ENCODE peak calls at places on chromosomes 6 and 20, in eight cellular contexts. One of them, this sample, is unnamed. For H3K4me1, the result is how much of the 10 kb centered on the place peaks cover.

GRCh38 chr6:41887355-41887754 is 7.8 kb downstream of the USP49 start:
- DNase-seq in sigmoid colon: no peak
- DNase-seq in body of pancreas: no peak
- DNase-seq in A549: no peak
- DNase-seq in neural progenitor cell: peak
- DNase-seq in Panc1: no peak
- DNase-seq in cardiac muscle cell: no peak
- DNase-seq in mesendoderm: peak
- DNase-seq in this sample: no peak

GRCh38 chr6:3139090-3139903 is 18.0 kb downstream of the TUBB2A start:
- DNase-seq in body of pancreas: peak
- DNase-seq in A549: peak
- DNase-seq in Panc1: no peak
- DNase-seq in sigmoid colon: peak
- DNase-seq in mesendoderm: no peak
- DNase-seq in neural progenitor cell: no peak
- DNase-seq in cardiac muscle cell: no peak
- DNase-seq in this sample: peak

GRCh38 chr6:126422912-126423311 is 83.0 kb downstream of the CENPW start:
- DNase-seq in body of pancreas: no peak
- DNase-seq in neural progenitor cell: no peak
- DNase-seq in cardiac muscle cell: no peak
- DNase-seq in sigmoid colon: no peak
- DNase-seq in mesendoderm: no peak
- DNase-seq in A549: no peak
- DNase-seq in Panc1: no peak
- DNase-seq in this sample: no peak

GRCh38 chr6:111329882-111330633 is 153.0 kb downstream of the REV3L start:
- DNase-seq in sigmoid colon: no peak
- DNase-seq in body of pancreas: no peak
- DNase-seq in A549: no peak
- DNase-seq in mesendoderm: no peak
- DNase-seq in cardiac muscle cell: no peak
- DNase-seq in Panc1: no peak
- DNase-seq in neural progenitor cell: no peak
- DNase-seq in this sample: no peak

GRCh38 chr6:96301781-96302180 is 219.8 kb upstream of the UFL1 start:
- DNase-seq in Panc1: no peak
- DNase-seq in neural progenitor cell: peak
- DNase-seq in body of pancreas: peak
- DNase-seq in mesendoderm: peak
- DNase-seq in cardiac muscle cell: no peak
- DNase-seq in sigmoid colon: no peak
- DNase-seq in A549: no peak
- DNase-seq in this sample: no peak

GRCh38 chr6:11432091-11432490 is 105.5 kb upstream of the TMEM170B start:
- DNase-seq in mesendoderm: no peak
- DNase-seq in neural progenitor cell: no peak
- DNase-seq in cardiac muscle cell: no peak
- DNase-seq in Panc1: no peak
- DNase-seq in body of pancreas: no peak
- DNase-seq in A549: no peak
- DNase-seq in sigmoid colon: no peak
- DNase-seq in this sample: no peak

GRCh38 chr6:133809406-133809805 is 79.5 kb upstream of the TCF21 start:
- DNase-seq in Panc1: no peak
- DNase-seq in body of pancreas: no peak
- DNase-seq in neural progenitor cell: no peak
- DNase-seq in cardiac muscle cell: no peak
- DNase-seq in A549: no peak
- DNase-seq in mesendoderm: no peak
- DNase-seq in sigmoid colon: no peak
- DNase-seq in this sample: no peak

GRCh38 chr6:55182016-55182650 is 7.8 kb downstream of the HCRTR2 start:
- DNase-seq in body of pancreas: no peak
- DNase-seq in A549: no peak
- DNase-seq in sigmoid colon: no peak
- DNase-seq in Panc1: no peak
- DNase-seq in neural progenitor cell: no peak
- DNase-seq in cardiac muscle cell: no peak
- DNase-seq in mesendoderm: no peak
- DNase-seq in this sample: no peak

GRCh38 chr6:3848380-3848779 is 793 bp upstream of the FAM50B start:
- DNase-seq in Panc1: no peak
- DNase-seq in cardiac muscle cell: no peak
- DNase-seq in A549: no peak
- DNase-seq in body of pancreas: no peak
- DNase-seq in neural progenitor cell: no peak
- DNase-seq in mesendoderm: no peak
- DNase-seq in sigmoid colon: no peak
- DNase-seq in this sample: no peak

GRCh38 chr6:24743265-24743943 is 24.4 kb upstream of the C6orf62 start:
- DNase-seq in neural progenitor cell: no peak
- DNase-seq in cardiac muscle cell: no peak
- DNase-seq in Panc1: peak
- DNase-seq in A549: peak
- DNase-seq in mesendoderm: peak
- DNase-seq in body of pancreas: peak
- DNase-seq in sigmoid colon: no peak
- DNase-seq in this sample: no peak

GRCh38 chr6:150720774-150721233 is 121.1 kb downstream of the PLEKHG1 start:
- DNase-seq in cardiac muscle cell: no peak
- DNase-seq in A549: no peak
- DNase-seq in Panc1: no peak
- DNase-seq in sigmoid colon: no peak
- DNase-seq in body of pancreas: no peak
- DNase-seq in mesendoderm: peak
- DNase-seq in neural progenitor cell: peak
- DNase-seq in this sample: no peak

GRCh38 chr20:24668384-24668702 is 198.9 kb downstream of the SYNDIG1 start:
- DNase-seq in neural progenitor cell: no peak
- DNase-seq in Panc1: no peak
- DNase-seq in sigmoid colon: peak
- DNase-seq in A549: no peak
- DNase-seq in cardiac muscle cell: no peak
- DNase-seq in mesendoderm: no peak
- DNase-seq in body of pancreas: no peak
- DNase-seq in this sample: no peak

GRCh38 chr6:125453516-125453915 is 151.7 kb upstream of the HDDC2 start:
- DNase-seq in A549: no peak
- DNase-seq in mesendoderm: peak
- DNase-seq in body of pancreas: no peak
- DNase-seq in Panc1: no peak
- DNase-seq in sigmoid colon: no peak
- DNase-seq in neural progenitor cell: no peak
- DNase-seq in cardiac muscle cell: no peak
- DNase-seq in this sample: no peak

GRCh38 chr20:4109587-4109986 is 94.2 kb upstream of the RNF24 start:
- DNase-seq in A549: no peak
- DNase-seq in neural progenitor cell: no peak
- DNase-seq in sigmoid colon: no peak
- DNase-seq in mesendoderm: no peak
- DNase-seq in Panc1: no peak
- DNase-seq in body of pancreas: no peak
- DNase-seq in cardiac muscle cell: no peak
- DNase-seq in this sample: no peak

GRCh38 chr6:23584134-23584763 is 541.8 kb upstream of the NRSN1 start:
- DNase-seq in neural progenitor cell: no peak
- DNase-seq in cardiac muscle cell: no peak
- DNase-seq in body of pancreas: no peak
- DNase-seq in Panc1: no peak
- DNase-seq in mesendoderm: no peak
- DNase-seq in sigmoid colon: no peak
- DNase-seq in A549: no peak
- DNase-seq in this sample: no peak

GRCh38 chr20:59027746-59028320 is 4.3 kb downstream of the ATP5F1E start:
- DNase-seq in Panc1: no peak
- DNase-seq in cardiac muscle cell: no peak
- DNase-seq in neural progenitor cell: no peak
- DNase-seq in sigmoid colon: no peak
- DNase-seq in body of pancreas: no peak
- DNase-seq in A549: no peak
- DNase-seq in mesendoderm: no peak
- DNase-seq in this sample: no peak

GRCh38 chr20:13286600-13286999 is 65.5 kb downstream of the ISM1 start:
- DNase-seq in mesendoderm: no peak
- DNase-seq in neural progenitor cell: no peak
- DNase-seq in body of pancreas: peak
- DNase-seq in sigmoid colon: no peak
- DNase-seq in Panc1: no peak
- DNase-seq in A549: no peak
- DNase-seq in cardiac muscle cell: no peak
- DNase-seq in this sample: no peak

GRCh38 chr6:26025894-26026832 is 61.1 kb upstream of the HFE start:
- DNase-seq in A549: peak
- DNase-seq in Panc1: peak
- DNase-seq in mesendoderm: peak
- DNase-seq in sigmoid colon: peak
- DNase-seq in body of pancreas: peak
- DNase-seq in neural progenitor cell: peak
- DNase-seq in cardiac muscle cell: peak
- DNase-seq in this sample: peak

GRCh38 chr6:149979293-149979692 is 15.6 kb downstream of the ULBP1 start:
- DNase-seq in neural progenitor cell: no peak
- DNase-seq in sigmoid colon: no peak
- DNase-seq in Panc1: no peak
- DNase-seq in mesendoderm: no peak
- DNase-seq in cardiac muscle cell: no peak
- DNase-seq in A549: no peak
- DNase-seq in body of pancreas: no peak
- DNase-seq in this sample: no peak

GRCh38 chr6:27178001-27178730 is 69.3 kb upstream of the PRSS16 start:
- DNase-seq in mesendoderm: peak
- DNase-seq in Panc1: peak
- DNase-seq in cardiac muscle cell: peak
- DNase-seq in A549: peak
- DNase-seq in body of pancreas: peak
- DNase-seq in neural progenitor cell: peak
- DNase-seq in sigmoid colon: peak
- DNase-seq in this sample: no peak

DNA sequence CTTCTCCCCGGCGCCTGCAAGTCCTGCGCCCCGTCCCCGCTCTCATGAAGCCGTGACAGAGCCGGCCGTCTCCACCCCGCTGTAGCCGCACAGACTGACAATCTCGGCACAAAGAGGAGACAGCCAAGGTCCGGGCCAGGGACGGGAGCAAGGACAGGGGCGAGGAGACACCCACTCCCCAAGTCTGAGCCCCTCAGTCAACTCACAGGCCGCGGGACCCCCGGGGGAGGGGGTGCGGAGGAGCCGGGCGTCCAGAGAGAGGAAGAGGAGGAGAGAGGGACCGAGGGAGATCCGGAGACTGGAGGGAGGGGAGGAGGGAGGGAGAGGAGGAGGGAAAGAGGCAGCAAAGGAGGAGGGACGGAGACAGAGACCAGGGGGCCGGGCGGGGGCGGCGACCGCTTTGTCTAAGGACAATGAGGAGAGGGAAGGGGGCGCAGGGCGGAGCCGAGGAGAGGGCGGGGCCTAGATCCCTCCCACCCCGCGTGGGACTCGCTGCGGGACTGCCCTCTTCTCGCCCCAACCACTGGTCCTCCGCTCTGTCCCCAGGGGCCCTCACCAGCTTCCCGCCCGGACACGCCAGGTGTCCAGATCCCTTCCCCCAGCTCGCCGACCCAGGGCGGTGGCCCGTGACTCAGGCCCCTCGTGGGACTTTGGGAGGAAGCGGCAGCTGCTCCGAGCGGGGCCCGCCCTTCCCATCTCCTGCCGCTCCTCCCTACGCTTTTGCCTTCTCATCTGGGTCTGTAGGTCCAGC is 638 bp upstream of the PPP1R18 start:
- DNase-seq in cardiac muscle cell: peak
- DNase-seq in mesendoderm: peak
- DNase-seq in neural progenitor cell: peak
- DNase-seq in A549: peak
- DNase-seq in body of pancreas: peak
- DNase-seq in sigmoid colon: peak
- DNase-seq in Panc1: peak
- DNase-seq in this sample: peak
- H3K4me1 ChIP-seq in cardiac muscle cell: half or more
- H3K4me1 ChIP-seq in mesendoderm: under half
- H3K4me1 ChIP-seq in neural progenitor cell: half or more
- H3K4me1 ChIP-seq in A549: half or more
- H3K4me1 ChIP-seq in body of pancreas: half or more
- H3K4me1 ChIP-seq in sigmoid colon: half or more
- H3K4me1 ChIP-seq in Panc1: under half
- H3K4me1 ChIP-seq in this sample: under half

DNA sequence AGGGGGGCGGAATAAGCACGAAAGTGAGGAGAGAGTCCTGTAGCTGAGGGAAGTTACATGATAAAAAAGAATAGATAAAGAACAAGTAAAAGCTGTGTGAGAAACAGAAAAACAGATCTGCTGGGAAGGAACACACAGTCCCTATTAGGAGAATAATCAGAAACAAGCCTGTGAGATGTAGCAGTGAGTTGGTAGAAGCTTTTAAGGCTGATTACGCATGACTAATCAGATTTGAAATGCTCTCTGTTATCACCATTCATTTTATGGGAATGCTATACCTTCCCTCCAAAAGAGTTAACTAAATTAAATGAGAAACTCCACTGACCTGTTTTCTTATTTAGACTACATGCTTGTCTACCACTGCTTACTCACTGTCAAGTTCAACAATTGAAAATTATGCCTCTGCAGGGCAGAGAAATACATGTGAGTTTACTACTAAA is 15.8 kb downstream of the REPS1 start:
- DNase-seq in neural progenitor cell: no peak
- DNase-seq in mesendoderm: no peak
- DNase-seq in A549: no peak
- DNase-seq in Panc1: no peak
- DNase-seq in sigmoid colon: no peak
- DNase-seq in body of pancreas: no peak
- DNase-seq in cardiac muscle cell: no peak
- DNase-seq in this sample: no peak
- H3K4me1 ChIP-seq in neural progenitor cell: half or more
- H3K4me1 ChIP-seq in mesendoderm: under half
- H3K4me1 ChIP-seq in A549: under half
- H3K4me1 ChIP-seq in Panc1: under half
- H3K4me1 ChIP-seq in sigmoid colon: half or more
- H3K4me1 ChIP-seq in body of pancreas: under half
- H3K4me1 ChIP-seq in cardiac muscle cell: under half
- H3K4me1 ChIP-seq in this sample: under half

GRCh38 chr6:18262812-18263560 is 1.3 kb downstream of the DEK start:
- DNase-seq in neural progenitor cell: peak
- DNase-seq in cardiac muscle cell: no peak
- DNase-seq in sigmoid colon: no peak
- DNase-seq in body of pancreas: no peak
- DNase-seq in mesendoderm: peak
- DNase-seq in A549: no peak
- DNase-seq in Panc1: no peak
- DNase-seq in this sample: no peak
- H3K4me1 ChIP-seq in neural progenitor cell: under half
- H3K4me1 ChIP-seq in cardiac muscle cell: under half
- H3K4me1 ChIP-seq in sigmoid colon: under half
- H3K4me1 ChIP-seq in body of pancreas: under half
- H3K4me1 ChIP-seq in mesendoderm: under half
- H3K4me1 ChIP-seq in A549: under half
- H3K4me1 ChIP-seq in Panc1: under half
- H3K4me1 ChIP-seq in this sample: under half

DNA sequence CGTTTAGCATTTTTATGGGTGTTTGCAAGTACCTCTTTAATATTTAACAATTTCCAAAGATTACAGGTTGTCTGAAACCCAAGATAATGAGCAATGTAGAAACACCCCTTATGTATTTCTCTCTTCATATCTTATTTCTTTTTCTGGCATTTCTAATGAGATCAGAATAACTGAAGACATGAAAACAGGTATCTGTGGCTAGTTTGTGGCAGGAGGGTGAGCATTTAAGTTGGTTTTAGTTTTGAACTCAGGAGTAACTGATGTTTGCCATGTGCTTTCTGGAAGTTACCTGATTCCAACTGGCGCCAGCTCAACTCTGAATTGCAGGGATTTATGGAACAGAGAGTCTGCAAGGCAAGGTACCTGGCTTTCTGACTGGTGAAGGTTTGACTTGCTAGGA is 35.4 kb upstream of the PRL start:
- DNase-seq in sigmoid colon: no peak
- DNase-seq in Panc1: no peak
- DNase-seq in cardiac muscle cell: no peak
- DNase-seq in mesendoderm: no peak
- DNase-seq in neural progenitor cell: no peak
- DNase-seq in A549: no peak
- DNase-seq in body of pancreas: no peak
- DNase-seq in this sample: no peak
- H3K4me1 ChIP-seq in sigmoid colon: under half
- H3K4me1 ChIP-seq in Panc1: under half
- H3K4me1 ChIP-seq in cardiac muscle cell: under half
- H3K4me1 ChIP-seq in mesendoderm: under half
- H3K4me1 ChIP-seq in neural progenitor cell: under half
- H3K4me1 ChIP-seq in A549: under half
- H3K4me1 ChIP-seq in body of pancreas: under half
- H3K4me1 ChIP-seq in this sample: under half